ENCODE peak calls at places on chromosomes 4 and X, in ten cellular contexts. One of them, this sample, is unnamed.

GRCh38 chr4:173420324-173420752 is 21.4 kb upstream of the SCRG1 start:
- DNase-seq in M059J: peak; percentile 28
- DNase-seq in stomach: no peak
- DNase-seq in suprapubic skin: no peak
- DNase-seq in myocyte: peak; percentile 59
- DNase-seq in mesothelial cell of epicardium: no peak
- DNase-seq in activated naive CD8-positive, alpha-beta T cell treated with anti-CD3 and anti-CD28 coated beads, Interleukin-2, amount 50 U/mL, for 16 hours: no peak
- DNase-seq in IMR-90: peak; percentile 28
- DNase-seq in pons: peak; percentile 72
- DNase-seq in NCI-H1092: peak; percentile 4
- DNase-seq in this sample: peak; percentile 45

GRCh38 chr4:60683357-60683756 is 516.8 kb upstream of the ADGRL3 start:
- DNase-seq in M059J: peak; percentile 38
- DNase-seq in stomach: no peak
- DNase-seq in suprapubic skin: no peak
- DNase-seq in myocyte: no peak
- DNase-seq in mesothelial cell of epicardium: no peak
- DNase-seq in activated naive CD8-positive, alpha-beta T cell treated with anti-CD3 and anti-CD28 coated beads, Interleukin-2, amount 50 U/mL, for 16 hours: no peak
- DNase-seq in IMR-90: peak; percentile 94
- DNase-seq in pons: no peak
- DNase-seq in NCI-H1092: no peak
- DNase-seq in this sample: no peak

GRCh38 chr4:168857546-168858314 is 152.3 kb downstream of the CBR4 start:
- DNase-seq in M059J: peak; percentile 63
- DNase-seq in stomach: no peak
- DNase-seq in suprapubic skin: no peak
- DNase-seq in myocyte: no peak
- DNase-seq in mesothelial cell of epicardium: no peak
- DNase-seq in activated naive CD8-positive, alpha-beta T cell treated with anti-CD3 and anti-CD28 coated beads, Interleukin-2, amount 50 U/mL, for 16 hours: no peak
- DNase-seq in IMR-90: peak; percentile 94
- DNase-seq in pons: no peak
- DNase-seq in NCI-H1092: no peak
- DNase-seq in this sample: no peak

GRCh38 chr4:56817840-56818491 is 3.5 kb downstream of the SPINK2 start:
- DNase-seq in M059J: peak; percentile 59
- DNase-seq in stomach: no peak
- DNase-seq in suprapubic skin: no peak
- DNase-seq in myocyte: no peak
- DNase-seq in mesothelial cell of epicardium: no peak
- DNase-seq in activated naive CD8-positive, alpha-beta T cell treated with anti-CD3 and anti-CD28 coated beads, Interleukin-2, amount 50 U/mL, for 16 hours: no peak
- DNase-seq in IMR-90: no peak
- DNase-seq in pons: no peak
- DNase-seq in NCI-H1092: no peak
- DNase-seq in this sample: no peak

GRCh38 chrX:78517124-78517523 is 142.0 kb downstream of the RTL3 start:
- DNase-seq in M059J: peak; percentile 63
- DNase-seq in stomach: no peak
- DNase-seq in suprapubic skin: no peak
- DNase-seq in myocyte: no peak
- DNase-seq in mesothelial cell of epicardium: no peak
- DNase-seq in activated naive CD8-positive, alpha-beta T cell treated with anti-CD3 and anti-CD28 coated beads, Interleukin-2, amount 50 U/mL, for 16 hours: peak; percentile 1
- DNase-seq in IMR-90: no peak
- DNase-seq in pons: no peak
- DNase-seq in NCI-H1092: no peak
- DNase-seq in this sample: peak; percentile 77

GRCh38 chr4:86592553-86593249 is 1.4 kb upstream of the PTPN13 start:
- DNase-seq in M059J: peak; percentile 20
- DNase-seq in stomach: no peak
- DNase-seq in suprapubic skin: no peak
- DNase-seq in myocyte: no peak
- DNase-seq in mesothelial cell of epicardium: no peak
- DNase-seq in activated naive CD8-positive, alpha-beta T cell treated with anti-CD3 and anti-CD28 coated beads, Interleukin-2, amount 50 U/mL, for 16 hours: no peak
- DNase-seq in IMR-90: peak; percentile 6
- DNase-seq in pons: no peak
- DNase-seq in NCI-H1092: no peak
- DNase-seq in this sample: no peak

GRCh38 chr4:17765514-17766286 is 15.7 kb downstream of the FAM184B start:
- DNase-seq in M059J: no peak
- DNase-seq in stomach: no peak
- DNase-seq in suprapubic skin: no peak
- DNase-seq in myocyte: no peak
- DNase-seq in mesothelial cell of epicardium: no peak
- DNase-seq in activated naive CD8-positive, alpha-beta T cell treated with anti-CD3 and anti-CD28 coated beads, Interleukin-2, amount 50 U/mL, for 16 hours: no peak
- DNase-seq in IMR-90: no peak
- DNase-seq in pons: no peak
- DNase-seq in NCI-H1092: no peak
- DNase-seq in this sample: no peak

GRCh38 chrX:46279925-46280313 is 265.3 kb downstream of the ZNF674 start:
- DNase-seq in M059J: peak; percentile 61
- DNase-seq in stomach: no peak
- DNase-seq in suprapubic skin: no peak
- DNase-seq in myocyte: no peak
- DNase-seq in mesothelial cell of epicardium: no peak
- DNase-seq in activated naive CD8-positive, alpha-beta T cell treated with anti-CD3 and anti-CD28 coated beads, Interleukin-2, amount 50 U/mL, for 16 hours: no peak
- DNase-seq in IMR-90: peak; percentile 28
- DNase-seq in pons: no peak
- DNase-seq in NCI-H1092: no peak
- DNase-seq in this sample: no peak

GRCh38 chrX:10557166-10557565 is 63.2 kb downstream of the MID1 start:
- DNase-seq in M059J: peak; percentile 81
- DNase-seq in stomach: no peak
- DNase-seq in suprapubic skin: no peak
- DNase-seq in myocyte: peak; percentile 18
- DNase-seq in mesothelial cell of epicardium: no peak
- DNase-seq in activated naive CD8-positive, alpha-beta T cell treated with anti-CD3 and anti-CD28 coated beads, Interleukin-2, amount 50 U/mL, for 16 hours: no peak
- DNase-seq in IMR-90: no peak
- DNase-seq in pons: no peak
- DNase-seq in NCI-H1092: no peak
- DNase-seq in this sample: no peak

GRCh38 chr4:6191448-6192130 is 8.8 kb downstream of the JAKMIP1 start:
- DNase-seq in M059J: no peak
- DNase-seq in stomach: no peak
- DNase-seq in suprapubic skin: no peak
- DNase-seq in myocyte: no peak
- DNase-seq in mesothelial cell of epicardium: no peak
- DNase-seq in activated naive CD8-positive, alpha-beta T cell treated with anti-CD3 and anti-CD28 coated beads, Interleukin-2, amount 50 U/mL, for 16 hours: no peak
- DNase-seq in IMR-90: no peak
- DNase-seq in pons: no peak
- DNase-seq in NCI-H1092: no peak
- DNase-seq in this sample: peak; percentile 52

GRCh38 chrX:30039768-30040167 is 175.6 kb upstream of the MAGEB2 start:
- DNase-seq in M059J: peak; percentile 59
- DNase-seq in stomach: no peak
- DNase-seq in suprapubic skin: no peak
- DNase-seq in myocyte: no peak
- DNase-seq in mesothelial cell of epicardium: no peak
- DNase-seq in activated naive CD8-positive, alpha-beta T cell treated with anti-CD3 and anti-CD28 coated beads, Interleukin-2, amount 50 U/mL, for 16 hours: no peak
- DNase-seq in IMR-90: peak; percentile 54
- DNase-seq in pons: no peak
- DNase-seq in NCI-H1092: no peak
- DNase-seq in this sample: no peak

GRCh38 chrX:16827225-16827624 is 41.0 kb downstream of the TXLNG start:
- DNase-seq in M059J: peak; percentile 45
- DNase-seq in stomach: no peak
- DNase-seq in suprapubic skin: no peak
- DNase-seq in myocyte: peak; percentile 6
- DNase-seq in mesothelial cell of epicardium: no peak
- DNase-seq in activated naive CD8-positive, alpha-beta T cell treated with anti-CD3 and anti-CD28 coated beads, Interleukin-2, amount 50 U/mL, for 16 hours: no peak
- DNase-seq in IMR-90: peak; percentile 65
- DNase-seq in pons: no peak
- DNase-seq in NCI-H1092: no peak
- DNase-seq in this sample: no peak

GRCh38 chr4:1297023-1297395 is 7.3 kb downstream of the MAEA start:
- DNase-seq in M059J: no peak
- DNase-seq in stomach: no peak
- DNase-seq in suprapubic skin: no peak
- DNase-seq in myocyte: no peak
- DNase-seq in mesothelial cell of epicardium: no peak
- DNase-seq in activated naive CD8-positive, alpha-beta T cell treated with anti-CD3 and anti-CD28 coated beads, Interleukin-2, amount 50 U/mL, for 16 hours: no peak
- DNase-seq in IMR-90: no peak
- DNase-seq in pons: no peak
- DNase-seq in NCI-H1092: no peak
- DNase-seq in this sample: no peak

GRCh38 chr4:86876894-86877685 is 15.1 kb downstream of the C4orf36 start:
- DNase-seq in M059J: no peak
- DNase-seq in stomach: no peak
- DNase-seq in suprapubic skin: no peak
- DNase-seq in myocyte: no peak
- DNase-seq in mesothelial cell of epicardium: no peak
- DNase-seq in activated naive CD8-positive, alpha-beta T cell treated with anti-CD3 and anti-CD28 coated beads, Interleukin-2, amount 50 U/mL, for 16 hours: no peak
- DNase-seq in IMR-90: no peak
- DNase-seq in pons: no peak
- DNase-seq in NCI-H1092: no peak
- DNase-seq in this sample: no peak

GRCh38 chrX:40471965-40472648 is 108.7 kb upstream of the ATP6AP2 start:
- DNase-seq in M059J: no peak
- DNase-seq in stomach: peak; percentile 38
- DNase-seq in suprapubic skin: no peak
- DNase-seq in myocyte: peak; percentile 75
- DNase-seq in mesothelial cell of epicardium: no peak
- DNase-seq in activated naive CD8-positive, alpha-beta T cell treated with anti-CD3 and anti-CD28 coated beads, Interleukin-2, amount 50 U/mL, for 16 hours: no peak
- DNase-seq in IMR-90: peak; percentile 84
- DNase-seq in pons: peak; percentile 46
- DNase-seq in NCI-H1092: peak; percentile 26
- DNase-seq in this sample: peak; percentile 82

GRCh38 chr4:16524911-16525574 is 298.8 kb upstream of the TAPT1 start:
- DNase-seq in M059J: no peak
- DNase-seq in stomach: no peak
- DNase-seq in suprapubic skin: no peak
- DNase-seq in myocyte: no peak
- DNase-seq in mesothelial cell of epicardium: no peak
- DNase-seq in activated naive CD8-positive, alpha-beta T cell treated with anti-CD3 and anti-CD28 coated beads, Interleukin-2, amount 50 U/mL, for 16 hours: no peak
- DNase-seq in IMR-90: peak; percentile 90
- DNase-seq in pons: no peak
- DNase-seq in NCI-H1092: no peak
- DNase-seq in this sample: no peak

GRCh38 chr4:90074322-90074886 is 52.8 kb upstream of the CCSER1 start:
- DNase-seq in M059J: no peak
- DNase-seq in stomach: no peak
- DNase-seq in suprapubic skin: no peak
- DNase-seq in myocyte: no peak
- DNase-seq in mesothelial cell of epicardium: no peak
- DNase-seq in activated naive CD8-positive, alpha-beta T cell treated with anti-CD3 and anti-CD28 coated beads, Interleukin-2, amount 50 U/mL, for 16 hours: no peak
- DNase-seq in IMR-90: no peak
- DNase-seq in pons: no peak
- DNase-seq in NCI-H1092: no peak
- DNase-seq in this sample: no peak